ENCODE peak calls at places on chromosomes 16 and 17, in seven cellular contexts. One of them, this sample, is unnamed.

GRCh38 chr17:1762906-1763829 is 1.3 kb downstream of the SERPINF1 start:
- DNase-seq in lower lobe of right lung: no peak
- DNase-seq in HEK293T: no peak
- DNase-seq in activated CD8-positive, alpha-beta memory T cell treated with anti-CD3 and anti-CD28 coated beads for 24 hours: peak
- DNase-seq in K562: peak
- DNase-seq in astrocyte of the spinal cord: peak
- DNase-seq in right cardiac atrium: peak
- DNase-seq in this sample: peak

GRCh38 chr17:40063034-40063765 is 435 bp downstream of the THRA start:
- DNase-seq in right cardiac atrium: peak
- DNase-seq in HEK293T: peak
- DNase-seq in lower lobe of right lung: peak
- DNase-seq in astrocyte of the spinal cord: no peak
- DNase-seq in K562: peak
- DNase-seq in activated CD8-positive, alpha-beta memory T cell treated with anti-CD3 and anti-CD28 coated beads for 24 hours: peak
- DNase-seq in this sample: peak

GRCh38 chr17:63116228-63116627 is 150.2 kb downstream of the TANC2 start:
- DNase-seq in K562: peak
- DNase-seq in HEK293T: no peak
- DNase-seq in activated CD8-positive, alpha-beta memory T cell treated with anti-CD3 and anti-CD28 coated beads for 24 hours: no peak
- DNase-seq in lower lobe of right lung: no peak
- DNase-seq in right cardiac atrium: no peak
- DNase-seq in astrocyte of the spinal cord: no peak
- DNase-seq in this sample: no peak

GRCh38 chr17:19270347-19270950 is 33.3 kb downstream of the EPN2 start:
- DNase-seq in activated CD8-positive, alpha-beta memory T cell treated with anti-CD3 and anti-CD28 coated beads for 24 hours: no peak
- DNase-seq in astrocyte of the spinal cord: no peak
- DNase-seq in K562: no peak
- DNase-seq in lower lobe of right lung: no peak
- DNase-seq in HEK293T: no peak
- DNase-seq in right cardiac atrium: peak
- DNase-seq in this sample: no peak

GRCh38 chr17:73156887-73157870 is 7.6 kb upstream of the SSTR2 start:
- DNase-seq in astrocyte of the spinal cord: no peak
- DNase-seq in HEK293T: no peak
- DNase-seq in right cardiac atrium: no peak
- DNase-seq in lower lobe of right lung: no peak
- DNase-seq in activated CD8-positive, alpha-beta memory T cell treated with anti-CD3 and anti-CD28 coated beads for 24 hours: no peak
- DNase-seq in K562: no peak
- DNase-seq in this sample: peak

GRCh38 chr17:8885968-8886674 is 18.6 kb upstream of the PIK3R6 start:
- DNase-seq in astrocyte of the spinal cord: no peak
- DNase-seq in activated CD8-positive, alpha-beta memory T cell treated with anti-CD3 and anti-CD28 coated beads for 24 hours: no peak
- DNase-seq in HEK293T: no peak
- DNase-seq in right cardiac atrium: no peak
- DNase-seq in K562: peak
- DNase-seq in lower lobe of right lung: peak
- DNase-seq in this sample: no peak

GRCh38 chr17:67435122-67435521 is 58.0 kb downstream of the PITPNC1 start:
- DNase-seq in activated CD8-positive, alpha-beta memory T cell treated with anti-CD3 and anti-CD28 coated beads for 24 hours: peak
- DNase-seq in right cardiac atrium: peak
- DNase-seq in astrocyte of the spinal cord: no peak
- DNase-seq in HEK293T: no peak
- DNase-seq in K562: no peak
- DNase-seq in lower lobe of right lung: no peak
- DNase-seq in this sample: peak

GRCh38 chr16:72124148-72124547 is 30.5 kb downstream of the DHX38 start:
- DNase-seq in K562: no peak
- DNase-seq in astrocyte of the spinal cord: no peak
- DNase-seq in lower lobe of right lung: no peak
- DNase-seq in right cardiac atrium: no peak
- DNase-seq in HEK293T: no peak
- DNase-seq in activated CD8-positive, alpha-beta memory T cell treated with anti-CD3 and anti-CD28 coated beads for 24 hours: no peak
- DNase-seq in this sample: no peak

GRCh38 chr16:23254338-23254737 is 47.8 kb upstream of the SCNN1B start:
- DNase-seq in astrocyte of the spinal cord: peak
- DNase-seq in HEK293T: no peak
- DNase-seq in right cardiac atrium: no peak
- DNase-seq in K562: no peak
- DNase-seq in lower lobe of right lung: no peak
- DNase-seq in activated CD8-positive, alpha-beta memory T cell treated with anti-CD3 and anti-CD28 coated beads for 24 hours: no peak
- DNase-seq in this sample: no peak

GRCh38 chr16:52553322-52553721 is 6.4 kb upstream of the TOX3 start:
- DNase-seq in K562: no peak
- DNase-seq in right cardiac atrium: no peak
- DNase-seq in HEK293T: no peak
- DNase-seq in lower lobe of right lung: no peak
- DNase-seq in astrocyte of the spinal cord: no peak
- DNase-seq in activated CD8-positive, alpha-beta memory T cell treated with anti-CD3 and anti-CD28 coated beads for 24 hours: no peak
- DNase-seq in this sample: peak

GRCh38 chr16:74797414-74797813 is 22.8 kb upstream of the FA2H start:
- DNase-seq in astrocyte of the spinal cord: no peak
- DNase-seq in K562: no peak
- DNase-seq in activated CD8-positive, alpha-beta memory T cell treated with anti-CD3 and anti-CD28 coated beads for 24 hours: no peak
- DNase-seq in HEK293T: no peak
- DNase-seq in lower lobe of right lung: no peak
- DNase-seq in right cardiac atrium: no peak
- DNase-seq in this sample: no peak

GRCh38 chr16:67016681-67017450 is 12.1 kb upstream of the CBFB start:
- DNase-seq in HEK293T: no peak
- DNase-seq in astrocyte of the spinal cord: no peak
- DNase-seq in right cardiac atrium: no peak
- DNase-seq in lower lobe of right lung: peak
- DNase-seq in K562: no peak
- DNase-seq in activated CD8-positive, alpha-beta memory T cell treated with anti-CD3 and anti-CD28 coated beads for 24 hours: no peak
- DNase-seq in this sample: no peak

GRCh38 chr16:87384162-87384999 is 805 bp upstream of the FBXO31 start:
- DNase-seq in lower lobe of right lung: peak
- DNase-seq in right cardiac atrium: peak
- DNase-seq in astrocyte of the spinal cord: no peak
- DNase-seq in K562: peak
- DNase-seq in HEK293T: no peak
- DNase-seq in activated CD8-positive, alpha-beta memory T cell treated with anti-CD3 and anti-CD28 coated beads for 24 hours: no peak
- DNase-seq in this sample: no peak

GRCh38 chr17:2090210-2090641 is 35.3 kb downstream of the HIC1 start:
- DNase-seq in K562: no peak
- DNase-seq in right cardiac atrium: no peak
- DNase-seq in HEK293T: no peak
- DNase-seq in astrocyte of the spinal cord: no peak
- DNase-seq in activated CD8-positive, alpha-beta memory T cell treated with anti-CD3 and anti-CD28 coated beads for 24 hours: no peak
- DNase-seq in lower lobe of right lung: no peak
- DNase-seq in this sample: no peak

GRCh38 chr16:70454221-70455034 is at the start of gene FCSK:
- DNase-seq in astrocyte of the spinal cord: peak
- DNase-seq in right cardiac atrium: peak
- DNase-seq in K562: peak
- DNase-seq in lower lobe of right lung: peak
- DNase-seq in activated CD8-positive, alpha-beta memory T cell treated with anti-CD3 and anti-CD28 coated beads for 24 hours: peak
- DNase-seq in HEK293T: peak
- DNase-seq in this sample: peak

GRCh38 chr16:88569614-88569984 is 604 bp upstream of the ZC3H18 start:
- DNase-seq in K562: peak
- DNase-seq in lower lobe of right lung: peak
- DNase-seq in HEK293T: no peak
- DNase-seq in astrocyte of the spinal cord: peak
- DNase-seq in activated CD8-positive, alpha-beta memory T cell treated with anti-CD3 and anti-CD28 coated beads for 24 hours: no peak
- DNase-seq in right cardiac atrium: peak
- DNase-seq in this sample: no peak

GRCh38 chr17:39167492-39167891 is 1.5 kb upstream of the ARL5C start:
- DNase-seq in K562: no peak
- DNase-seq in HEK293T: no peak
- DNase-seq in astrocyte of the spinal cord: no peak
- DNase-seq in right cardiac atrium: peak
- DNase-seq in activated CD8-positive, alpha-beta memory T cell treated with anti-CD3 and anti-CD28 coated beads for 24 hours: no peak
- DNase-seq in lower lobe of right lung: no peak
- DNase-seq in this sample: no peak

GRCh38 chr16:84448444-84448843 is 56.0 kb downstream of the MEAK7 start:
- DNase-seq in astrocyte of the spinal cord: no peak
- DNase-seq in lower lobe of right lung: peak
- DNase-seq in HEK293T: no peak
- DNase-seq in K562: no peak
- DNase-seq in right cardiac atrium: no peak
- DNase-seq in activated CD8-positive, alpha-beta memory T cell treated with anti-CD3 and anti-CD28 coated beads for 24 hours: no peak
- DNase-seq in this sample: no peak

GRCh38 chr17:60435244-60436170 is 13.2 kb downstream of the CHCT1 start:
- DNase-seq in HEK293T: peak
- DNase-seq in astrocyte of the spinal cord: peak
- DNase-seq in right cardiac atrium: peak
- DNase-seq in K562: peak
- DNase-seq in lower lobe of right lung: no peak
- DNase-seq in activated CD8-positive, alpha-beta memory T cell treated with anti-CD3 and anti-CD28 coated beads for 24 hours: peak
- DNase-seq in this sample: peak

GRCh38 chr17:8602679-8603078 is 27.8 kb downstream of the MYH10 start:
- DNase-seq in K562: no peak
- DNase-seq in right cardiac atrium: no peak
- DNase-seq in astrocyte of the spinal cord: no peak
- DNase-seq in activated CD8-positive, alpha-beta memory T cell treated with anti-CD3 and anti-CD28 coated beads for 24 hours: no peak
- DNase-seq in HEK293T: no peak
- DNase-seq in lower lobe of right lung: no peak
- DNase-seq in this sample: no peak

GRCh38 chr17:51103050-51103449 is 17.6 kb downstream of the SPAG9 start:
- DNase-seq in lower lobe of right lung: no peak
- DNase-seq in activated CD8-positive, alpha-beta memory T cell treated with anti-CD3 and anti-CD28 coated beads for 24 hours: no peak
- DNase-seq in astrocyte of the spinal cord: no peak
- DNase-seq in HEK293T: no peak
- DNase-seq in right cardiac atrium: no peak
- DNase-seq in K562: no peak
- DNase-seq in this sample: no peak

GRCh38 chr17:57832711-57833596 is 16.9 kb downstream of the MRPS23 start:
- DNase-seq in astrocyte of the spinal cord: peak
- DNase-seq in K562: peak
- DNase-seq in right cardiac atrium: peak
- DNase-seq in activated CD8-positive, alpha-beta memory T cell treated with anti-CD3 and anti-CD28 coated beads for 24 hours: peak
- DNase-seq in lower lobe of right lung: peak
- DNase-seq in HEK293T: peak
- DNase-seq in this sample: peak

GRCh38 chr16:11583171-11583570 is 3.5 kb downstream of the LITAF start:
- DNase-seq in lower lobe of right lung: no peak
- DNase-seq in right cardiac atrium: peak
- DNase-seq in HEK293T: no peak
- DNase-seq in activated CD8-positive, alpha-beta memory T cell treated with anti-CD3 and anti-CD28 coated beads for 24 hours: no peak
- DNase-seq in K562: no peak
- DNase-seq in astrocyte of the spinal cord: peak
- DNase-seq in this sample: peak

GRCh38 chr17:4997302-4998026 is at the start of the genes INCA1 and KIF1C:
- DNase-seq in HEK293T: peak
- DNase-seq in activated CD8-positive, alpha-beta memory T cell treated with anti-CD3 and anti-CD28 coated beads for 24 hours: peak
- DNase-seq in lower lobe of right lung: peak
- DNase-seq in right cardiac atrium: peak
- DNase-seq in K562: peak
- DNase-seq in astrocyte of the spinal cord: peak
- DNase-seq in this sample: peak

GRCh38 chr16:81710596-81710995 is 68.5 kb upstream of the PLCG2 start:
- DNase-seq in K562: no peak
- DNase-seq in activated CD8-positive, alpha-beta memory T cell treated with anti-CD3 and anti-CD28 coated beads for 24 hours: no peak
- DNase-seq in right cardiac atrium: no peak
- DNase-seq in HEK293T: no peak
- DNase-seq in lower lobe of right lung: no peak
- DNase-seq in astrocyte of the spinal cord: no peak
- DNase-seq in this sample: no peak

GRCh38 chr17:7652659-7653343 is 2.1 kb downstream of the ATP1B2 start:
- DNase-seq in right cardiac atrium: no peak
- DNase-seq in activated CD8-positive, alpha-beta memory T cell treated with anti-CD3 and anti-CD28 coated beads for 24 hours: no peak
- DNase-seq in astrocyte of the spinal cord: no peak
- DNase-seq in HEK293T: no peak
- DNase-seq in K562: no peak
- DNase-seq in lower lobe of right lung: no peak
- DNase-seq in this sample: no peak

GRCh38 chr16:72995151-72995881 is 52.6 kb downstream of the ZFHX3 start:
- DNase-seq in right cardiac atrium: no peak
- DNase-seq in lower lobe of right lung: peak
- DNase-seq in activated CD8-positive, alpha-beta memory T cell treated with anti-CD3 and anti-CD28 coated beads for 24 hours: no peak
- DNase-seq in K562: peak
- DNase-seq in astrocyte of the spinal cord: no peak
- DNase-seq in HEK293T: peak
- DNase-seq in this sample: peak

GRCh38 chr16:19113577-19114358 is at the start of gene ITPRIPL2:
- DNase-seq in lower lobe of right lung: peak
- DNase-seq in HEK293T: peak
- DNase-seq in activated CD8-positive, alpha-beta memory T cell treated with anti-CD3 and anti-CD28 coated beads for 24 hours: no peak
- DNase-seq in right cardiac atrium: peak
- DNase-seq in K562: peak
- DNase-seq in astrocyte of the spinal cord: peak
- DNase-seq in this sample: peak